ENCODE peak calls at places on chromosomes 16 and 17, in eight cellular contexts. Q is heart left ventricle, W is upper lobe of left lung, N is esophagus squamous epithelium, R is HepG2, S is ovary, T is IMR-90, D is lower leg skin. U is an unnamed sample.

GRCh38 chr17:30336369-30337171 is 2.7 kb upstream of the TMIGD1 start:
- DNase-seq in Q (no peak), W (no peak), N (no peak), R (peak; percentile 95), S (no peak), T (peak; percentile 59), D (no peak), U (no peak)

GRCh38 chr16:51818342-51818944 is 667.4 kb upstream of the SALL1 start:
- DNase-seq in Q (no peak), W (no peak), N (no peak), R (peak; percentile 31), S (no peak), T (peak; percentile 73), D (no peak), U (no peak)

GRCh38 chr17:57853695-57854094 is 3.9 kb upstream of the MRPS23 start:
- DNase-seq in Q (peak; percentile 79), W (no peak), N (no peak), R (no peak), S (no peak), T (no peak), D (no peak), U (no peak)

GRCh38 chr17:44932526-44933097 is 15.0 kb downstream of the KIF18B start:
- DNase-seq in Q (no peak), W (no peak), N (no peak), R (no peak), S (no peak), T (no peak), D (no peak), U (no peak)

GRCh38 chr17:38596651-38597050 is 9.1 kb downstream of the SRCIN1 start:
- DNase-seq in Q (no peak), W (no peak), N (no peak), R (no peak), S (no peak), T (no peak), D (no peak), U (no peak)

GRCh38 chr17:52106638-52107261 is 51.8 kb downstream of the CA10 start:
- DNase-seq in Q (no peak), W (no peak), N (no peak), R (peak; percentile 33), S (peak; percentile 47), T (no peak), D (no peak), U (peak; percentile 18)

GRCh38 chr17:9309216-9309615 is 266.4 kb downstream of the STX8 start:
- DNase-seq in Q (no peak), W (no peak), N (no peak), R (no peak), S (no peak), T (no peak), D (no peak), U (no peak)

GRCh38 chr16:12340151-12340733 is 363.7 kb downstream of the SNX29 start:
- DNase-seq in Q (no peak), W (no peak), N (no peak), R (peak; percentile 74), S (no peak), T (peak; percentile 73), D (no peak), U (peak; percentile 45)

GRCh38 chr16:69513180-69513966 is 52.4 kb upstream of the NFAT5 start:
- DNase-seq in Q (no peak), W (no peak), N (no peak), R (no peak), S (no peak), T (peak; percentile 65), D (peak; percentile 33), U (peak; percentile 58)

GRCh38 chr16:2692251-2692947 is 10.1 kb downstream of the KCTD5 start:
- DNase-seq in Q (peak; percentile 78), W (peak; percentile 41), N (no peak), R (no peak), S (peak; percentile 24), T (peak; percentile 6), D (no peak), U (no peak)

GRCh38 chr17:45123930-45124796 is 8.2 kb downstream of the PLCD3 start:
- DNase-seq in Q (peak; percentile 60), W (no peak), N (no peak), R (peak; percentile 86), S (peak; percentile 71), T (peak; percentile 91), D (peak; percentile 71), U (peak; percentile 100)

GRCh38 chr16:65122974-65123845 is 1.3 kb upstream of the CDH11 start:
- DNase-seq in Q (peak; percentile 69), W (peak; percentile 90), N (no peak), R (no peak), S (peak; percentile 91), T (peak; percentile 63), D (peak; percentile 52), U (no peak)

GRCh38 chr16:30966033-30966619 is 8.6 kb downstream of the SETD1A start:
- DNase-seq in Q (no peak), W (no peak), N (no peak), R (no peak), S (no peak), T (no peak), D (no peak), U (no peak)

GRCh38 chr17:58630883-58631522 is 60.8 kb downstream of the TEX14 start:
- DNase-seq in Q (no peak), W (no peak), N (no peak), R (no peak), S (no peak), T (no peak), D (no peak), U (no peak)

GRCh38 chr17:32588135-32588534 is 101.3 kb downstream of the CDK5R1 start:
- DNase-seq in Q (no peak), W (no peak), N (no peak), R (no peak), S (no peak), T (no peak), D (no peak), U (no peak)

GRCh38 chr17:32586666-32587065 is 99.9 kb downstream of the CDK5R1 start:
- DNase-seq in Q (no peak), W (no peak), N (no peak), R (no peak), S (no peak), T (no peak), D (no peak), U (no peak)

DNA sequence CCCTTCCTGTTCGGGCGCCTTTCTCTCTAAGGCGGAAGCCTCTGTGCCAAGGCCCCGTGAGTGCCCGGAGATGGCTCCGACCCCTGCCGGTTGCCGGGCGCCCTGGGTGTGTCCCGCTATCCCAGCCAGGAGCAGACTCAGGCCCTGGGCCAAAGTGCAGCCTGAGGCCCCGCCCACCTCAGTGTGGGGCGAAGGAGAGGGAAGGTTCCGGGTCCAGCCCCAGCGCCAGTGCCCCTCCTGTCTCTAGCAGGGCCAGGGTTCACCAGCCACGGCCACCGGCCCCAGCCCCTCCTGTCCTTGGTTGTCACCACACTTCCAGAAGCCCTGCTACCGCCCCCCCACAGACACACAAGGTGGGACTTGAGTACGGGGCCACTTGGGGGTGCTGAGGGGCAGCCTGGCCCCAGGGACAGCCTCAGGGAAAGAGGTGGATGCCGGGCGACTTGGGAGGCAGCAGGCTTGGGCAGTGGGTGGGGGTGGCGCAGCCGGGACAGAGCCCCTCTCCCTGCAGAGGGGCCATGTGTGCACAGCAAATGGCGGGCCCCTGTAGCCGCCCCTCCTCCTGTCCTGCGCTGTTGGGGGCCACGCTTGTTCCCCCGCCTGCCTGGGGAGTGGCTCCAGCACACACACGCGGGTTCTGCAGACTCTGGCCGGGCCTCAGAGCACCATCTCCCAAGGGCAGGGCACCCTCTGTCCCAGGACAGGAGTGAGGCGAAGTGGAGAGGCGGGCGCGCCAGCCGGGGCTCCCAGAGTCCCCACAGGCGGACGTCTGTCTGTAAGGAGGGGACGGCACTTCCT is 6.0 kb downstream of the C1QTNF8 start:
- DNase-seq in Q (peak; percentile 82), W (no peak), N (no peak), R (peak; percentile 90), S (no peak), T (no peak), D (peak; percentile 31), U (no peak)
- TF ChIP-seq POLR2A in Q (no peak), W (no peak), N (no peak), R (peak; percentile 83), S (no peak), T (no peak), D (no peak), U (no peak)

GRCh38 chr17:70868134-70868533 is 698.8 kb downstream of the KCNJ2 start:
- DNase-seq in Q (no peak), W (no peak), N (no peak), R (no peak), S (no peak), T (no peak), D (no peak), U (no peak)

GRCh38 chr17:70869402-70870085 is 700.2 kb downstream of the KCNJ2 start:
- DNase-seq in Q (no peak), W (no peak), N (no peak), R (no peak), S (no peak), T (no peak), D (no peak), U (no peak)

GRCh38 chr17:70863436-70864248 is 694.3 kb downstream of the KCNJ2 start:
- DNase-seq in Q (peak; percentile 30), W (no peak), N (no peak), R (no peak), S (no peak), T (peak; percentile 20), D (no peak), U (no peak)

GRCh38 chr17:70862295-70862694 is 693.0 kb downstream of the KCNJ2 start:
- DNase-seq in Q (no peak), W (no peak), N (no peak), R (no peak), S (no peak), T (no peak), D (no peak), U (no peak)

GRCh38 chr17:70865993-70866804 is 696.9 kb downstream of the KCNJ2 start:
- DNase-seq in Q (no peak), W (no peak), N (no peak), R (no peak), S (no peak), T (no peak), D (no peak), U (no peak)
- TF ChIP-seq POLR2A in Q (no peak), W (no peak), N (no peak), R (no peak), S (no peak), T (no peak), D (no peak), U (no peak)

GRCh38 chr16:79970091-79970490 is 369.6 kb upstream of the MAF start:
- DNase-seq in Q (no peak), W (no peak), N (no peak), R (no peak), S (no peak), T (no peak), D (no peak), U (no peak)
- TF ChIP-seq POLR2A in Q (no peak), W (no peak), N (no peak), R (no peak), S (no peak), T (no peak), D (no peak), U (no peak)

DNA sequence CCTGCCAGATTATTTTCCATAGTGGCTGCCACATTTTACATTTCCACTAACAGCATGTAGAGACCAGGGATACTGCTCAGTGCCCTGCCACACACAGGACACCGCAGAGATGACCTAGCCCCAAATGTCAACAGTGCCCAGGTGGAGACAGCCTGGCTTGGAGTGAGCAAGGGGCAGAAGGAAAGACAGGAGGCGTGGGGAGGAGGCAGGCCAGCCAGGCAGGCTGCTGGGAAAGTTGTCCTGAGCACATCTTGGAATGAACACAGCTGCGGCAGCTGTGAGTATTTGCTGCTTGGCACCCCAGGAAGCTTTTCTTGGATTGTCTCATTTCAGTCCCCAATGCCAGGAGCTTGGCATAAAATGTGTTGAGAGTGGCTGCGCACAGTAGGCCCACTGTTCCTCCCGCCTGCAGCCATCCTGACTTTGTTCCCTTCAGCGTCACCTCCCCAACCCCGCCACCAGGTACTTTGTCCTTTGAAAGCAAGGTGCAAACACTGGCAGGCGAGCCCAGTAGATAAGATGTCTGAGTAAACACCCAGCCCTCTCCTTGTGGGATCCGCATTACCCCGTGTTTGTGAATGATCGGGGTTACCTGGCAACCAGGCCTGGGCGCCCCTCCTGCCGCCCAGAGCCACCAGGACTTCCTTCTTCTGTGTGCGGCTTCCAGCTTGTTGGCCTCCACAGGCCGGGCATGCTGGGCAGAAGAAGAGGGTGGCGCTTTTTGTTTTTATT is 114.0 kb downstream of the CMIP start:
- DNase-seq in Q (no peak), W (peak; percentile 84), N (no peak), R (peak; percentile 83), S (no peak), T (no peak), D (no peak), U (no peak)
- TF ChIP-seq POLR2A in Q (no peak), W (no peak), N (no peak), R (no peak), S (no peak), T (no peak), D (no peak), U (no peak)